ENCODE peak calls at places on chromosomes 5 and 9, in five cellular contexts. One of them, this sample, is unnamed.

GRCh38 chr5:133839721-133840120 is 128.7 kb downstream of the C5orf15 start:
- DNase-seq in GM12878: no peak
- DNase-seq in H1: no peak
- DNase-seq in HepG2: no peak
- DNase-seq in K562: no peak
- DNase-seq in this sample: no peak

GRCh38 chr9:2181794-2182193 is 166.6 kb downstream of the SMARCA2 start:
- DNase-seq in GM12878: no peak
- DNase-seq in HepG2: no peak
- DNase-seq in H1: peak
- DNase-seq in K562: peak
- DNase-seq in this sample: peak

GRCh38 chr9:37350486-37351190 is 71.9 kb upstream of the GRHPR start:
- DNase-seq in GM12878: no peak
- DNase-seq in K562: no peak
- DNase-seq in HepG2: no peak
- DNase-seq in H1: no peak
- DNase-seq in this sample: no peak

GRCh38 chr5:124605516-124605915 is 140.9 kb downstream of the ZNF608 start:
- DNase-seq in GM12878: no peak
- DNase-seq in K562: no peak
- DNase-seq in HepG2: peak
- DNase-seq in H1: no peak
- DNase-seq in this sample: no peak

GRCh38 chr5:54778783-54779182 is 206.6 kb downstream of the ESM1 start:
- DNase-seq in K562: no peak
- DNase-seq in HepG2: no peak
- DNase-seq in H1: no peak
- DNase-seq in GM12878: no peak
- DNase-seq in this sample: no peak

GRCh38 chr9:19660019-19660418 is 128.8 kb downstream of the SLC24A2 start:
- DNase-seq in H1: no peak
- DNase-seq in GM12878: no peak
- DNase-seq in K562: no peak
- DNase-seq in HepG2: no peak
- DNase-seq in this sample: no peak

GRCh38 chr9:126326228-126327015 is at the start of gene MVB12B:
- DNase-seq in GM12878: no peak
- DNase-seq in H1: no peak
- DNase-seq in K562: peak
- DNase-seq in HepG2: no peak
- DNase-seq in this sample: peak

GRCh38 chr5:135223891-135224625 is 175.0 kb downstream of the MACROH2A1 start:
- DNase-seq in H1: no peak
- DNase-seq in GM12878: no peak
- DNase-seq in K562: no peak
- DNase-seq in HepG2: no peak
- DNase-seq in this sample: no peak

GRCh38 chr9:109329274-109330258 is 8.7 kb upstream of the EPB41L4B start:
- DNase-seq in HepG2: peak
- DNase-seq in GM12878: no peak
- DNase-seq in H1: no peak
- DNase-seq in K562: no peak
- DNase-seq in this sample: no peak

GRCh38 chr5:32323741-32324140 is 11.0 kb upstream of the MTMR12 start:
- DNase-seq in K562: no peak
- DNase-seq in H1: peak
- DNase-seq in HepG2: no peak
- DNase-seq in GM12878: no peak
- DNase-seq in this sample: no peak

GRCh38 chr5:142421625-142422397 is 97.0 kb upstream of the SPRY4 start:
- DNase-seq in H1: no peak
- DNase-seq in K562: no peak
- DNase-seq in GM12878: no peak
- DNase-seq in HepG2: no peak
- DNase-seq in this sample: no peak

GRCh38 chr5:63500242-63500641 is 462.0 kb downstream of the HTR1A start:
- DNase-seq in HepG2: no peak
- DNase-seq in GM12878: no peak
- DNase-seq in K562: no peak
- DNase-seq in H1: no peak
- DNase-seq in this sample: no peak

GRCh38 chr5:59732806-59733205 is 160.7 kb downstream of the PDE4D start:
- DNase-seq in H1: no peak
- DNase-seq in K562: no peak
- DNase-seq in HepG2: no peak
- DNase-seq in GM12878: no peak
- DNase-seq in this sample: no peak

GRCh38 chr5:138755084-138755748 is 2.0 kb downstream of the CTNNA1 start:
- DNase-seq in GM12878: peak
- DNase-seq in HepG2: no peak
- DNase-seq in K562: no peak
- DNase-seq in H1: no peak
- DNase-seq in this sample: no peak

DNA sequence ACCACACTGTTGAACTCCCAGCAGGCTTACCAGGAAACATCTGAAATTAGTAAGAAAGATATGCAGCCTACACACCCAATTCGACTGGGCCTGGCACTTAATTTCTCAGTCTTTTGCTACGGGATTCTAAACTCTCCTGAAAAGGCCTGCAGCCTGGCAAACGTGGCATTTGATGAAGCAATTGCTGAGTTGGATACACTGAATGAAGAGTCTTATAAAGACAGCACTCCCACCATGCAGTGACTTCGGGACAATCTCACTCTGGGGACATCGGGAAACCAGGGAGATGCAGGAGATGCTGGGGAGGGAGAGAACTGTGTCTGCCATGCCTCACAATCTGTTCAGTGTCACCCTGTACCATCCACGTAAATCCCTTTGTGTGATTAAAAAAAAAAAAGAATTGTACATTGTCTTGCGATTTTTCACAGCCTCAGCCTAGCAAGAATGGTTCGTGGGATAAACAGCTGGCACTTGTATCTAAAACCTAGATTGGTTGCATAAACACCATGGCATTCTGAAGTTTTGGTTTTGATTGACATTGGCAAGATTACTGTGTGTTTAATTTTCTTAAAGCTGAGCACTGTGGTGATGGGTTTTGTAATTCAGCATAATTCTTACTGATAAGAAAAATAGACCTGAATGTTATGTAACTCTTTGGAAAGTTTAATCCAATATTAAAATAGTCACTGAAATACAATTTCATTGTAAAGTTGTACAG is 23.2 kb upstream of the ANKRD18A start:
- DNase-seq in GM12878: no peak
- DNase-seq in K562: no peak
- DNase-seq in H1: no peak
- DNase-seq in HepG2: no peak
- DNase-seq in this sample: no peak
- TF ChIP-seq USF2 in GM12878: no peak
- TF ChIP-seq USF2 in K562: no peak
- TF ChIP-seq USF2 in H1: no peak
- TF ChIP-seq USF2 in HepG2: no peak
- TF ChIP-seq USF2 in this sample: no peak

DNA sequence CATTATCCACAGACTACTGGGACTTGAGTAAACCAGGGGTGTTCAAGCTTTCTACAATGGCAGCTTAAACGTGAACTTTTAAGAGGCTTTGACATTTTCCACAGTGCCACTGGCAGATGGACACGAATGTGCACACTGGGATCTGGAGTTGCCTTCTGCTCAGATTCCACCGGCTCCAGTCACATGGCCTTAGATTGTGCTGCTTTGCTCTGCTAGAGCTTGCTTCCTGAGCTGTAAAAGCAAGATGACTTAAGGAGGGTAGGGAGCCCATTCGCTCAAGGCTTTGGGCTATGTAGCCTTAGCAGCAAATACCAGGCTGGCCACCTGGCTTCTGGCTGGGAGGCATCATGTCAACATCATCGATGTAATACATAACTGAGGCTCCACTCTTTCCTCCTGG is 436.9 kb downstream of the MED10 start:
- DNase-seq in K562: no peak
- DNase-seq in H1: no peak
- DNase-seq in GM12878: no peak
- DNase-seq in HepG2: no peak
- DNase-seq in this sample: no peak
- TF ChIP-seq HDAC2 in K562: no peak
- TF ChIP-seq HDAC2 in H1: no peak
- TF ChIP-seq HDAC2 in GM12878: no peak
- TF ChIP-seq HDAC2 in HepG2: no peak
- TF ChIP-seq HDAC2 in this sample: no peak

GRCh38 chr9:13902286-13902685 is 411.7 kb downstream of the NFIB start:
- DNase-seq in H1: no peak
- DNase-seq in HepG2: no peak
- DNase-seq in GM12878: no peak
- DNase-seq in K562: no peak
- DNase-seq in this sample: no peak

GRCh38 chr9:13898957-13899356 is 415.0 kb downstream of the NFIB start:
- DNase-seq in K562: no peak
- DNase-seq in HepG2: no peak
- DNase-seq in H1: no peak
- DNase-seq in GM12878: no peak
- DNase-seq in this sample: no peak

GRCh38 chr9:13900449-13900848 is 413.5 kb downstream of the NFIB start:
- DNase-seq in HepG2: no peak
- DNase-seq in GM12878: no peak
- DNase-seq in H1: no peak
- DNase-seq in K562: no peak
- DNase-seq in this sample: no peak

GRCh38 chr9:13901176-13901575 is 412.8 kb downstream of the NFIB start:
- DNase-seq in K562: no peak
- DNase-seq in HepG2: no peak
- DNase-seq in H1: no peak
- DNase-seq in GM12878: no peak
- DNase-seq in this sample: no peak

DNA sequence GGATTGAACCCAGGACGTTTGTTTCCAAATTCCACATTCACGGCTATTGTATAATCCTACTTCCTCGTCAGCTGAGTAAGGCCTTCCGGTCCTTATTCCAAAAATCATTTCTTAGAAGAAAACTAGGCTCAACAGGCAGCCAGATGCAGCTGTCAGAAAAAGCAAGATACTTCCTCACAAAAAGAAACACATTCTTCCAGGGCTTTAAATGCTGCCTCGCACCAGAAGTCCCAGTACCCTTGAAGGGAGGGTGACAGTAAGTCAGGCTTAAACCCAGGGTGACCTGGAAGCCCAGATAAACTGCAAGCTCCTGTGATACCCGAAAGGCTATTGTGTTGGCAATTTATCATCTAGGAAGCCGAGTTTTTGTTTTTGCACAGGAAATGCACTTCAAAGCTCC is 414.0 kb downstream of the NFIB start:
- DNase-seq in H1: no peak
- DNase-seq in GM12878: no peak
- DNase-seq in K562: no peak
- DNase-seq in HepG2: no peak
- DNase-seq in this sample: no peak
- TF ChIP-seq USF2 in H1: no peak
- TF ChIP-seq USF2 in GM12878: no peak
- TF ChIP-seq USF2 in K562: no peak
- TF ChIP-seq USF2 in HepG2: no peak
- TF ChIP-seq USF2 in this sample: no peak

GRCh38 chr5:172229904-172230303 is 35.9 kb downstream of the EFCAB9 start:
- DNase-seq in HepG2: no peak
- DNase-seq in H1: no peak
- DNase-seq in GM12878: peak
- DNase-seq in K562: no peak
- DNase-seq in this sample: no peak

GRCh38 chr5:172219296-172219695 is 25.3 kb downstream of the EFCAB9 start:
- DNase-seq in H1: no peak
- DNase-seq in K562: no peak
- DNase-seq in HepG2: no peak
- DNase-seq in GM12878: no peak
- DNase-seq in this sample: no peak

GRCh38 chr5:172224996-172225395 is 31.0 kb downstream of the EFCAB9 start:
- DNase-seq in HepG2: no peak
- DNase-seq in H1: no peak
- DNase-seq in K562: no peak
- DNase-seq in GM12878: peak
- DNase-seq in this sample: no peak

DNA sequence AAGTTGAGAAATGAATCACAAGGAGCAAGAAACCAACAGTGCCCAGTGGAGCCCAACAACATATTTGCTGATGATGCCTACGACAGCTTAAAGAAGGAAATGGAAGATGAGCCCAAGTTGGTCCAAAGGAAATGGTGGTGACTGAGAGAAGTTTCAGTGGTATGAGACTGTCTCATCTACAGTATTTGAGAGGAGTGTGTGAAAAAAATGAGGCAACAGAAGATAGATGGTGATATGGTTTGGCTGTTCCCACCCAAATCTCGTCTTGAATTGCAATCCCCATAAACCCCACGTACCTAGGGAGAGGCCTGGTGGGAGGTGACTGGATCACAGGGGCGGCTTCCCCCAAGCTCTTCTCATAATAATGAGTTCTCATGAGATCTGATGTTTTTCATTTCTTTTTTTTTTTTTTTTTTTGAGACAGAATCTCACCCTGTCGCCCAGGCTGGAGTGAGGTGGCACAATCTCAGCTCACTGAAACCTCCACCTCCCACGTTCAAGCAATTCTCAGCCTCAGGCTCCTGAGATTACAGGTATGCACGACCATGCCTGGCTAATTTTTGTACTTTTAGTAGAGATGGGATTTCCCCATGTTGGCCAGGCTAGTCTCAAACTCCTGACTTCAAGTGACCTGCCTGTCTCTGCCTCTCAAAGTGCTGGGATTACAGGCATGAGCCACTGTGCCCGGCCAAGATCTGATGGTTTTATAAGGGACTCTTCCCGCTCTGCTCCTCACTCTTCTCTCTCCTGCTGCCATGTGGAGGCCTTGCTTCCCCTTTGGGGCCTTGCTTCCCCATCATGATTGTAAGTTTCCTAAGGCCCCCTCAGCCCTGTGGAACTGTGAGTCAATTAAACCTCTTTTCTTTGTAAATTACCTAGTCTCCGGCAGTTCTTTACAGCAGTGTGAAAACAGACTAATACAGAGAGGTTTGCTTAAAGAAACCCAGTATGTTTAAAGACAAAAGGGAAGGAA is 30.2 kb downstream of the EFCAB9 start:
- DNase-seq in GM12878: peak
- DNase-seq in K562: no peak
- DNase-seq in H1: no peak
- DNase-seq in HepG2: no peak
- DNase-seq in this sample: no peak
- TF ChIP-seq HDAC2 in GM12878: no peak
- TF ChIP-seq HDAC2 in K562: no peak
- TF ChIP-seq HDAC2 in H1: no peak
- TF ChIP-seq HDAC2 in HepG2: no peak
- TF ChIP-seq HDAC2 in this sample: no peak

GRCh38 chr5:89417990-89418820 is 535.2 kb upstream of the MEF2C start:
- DNase-seq in GM12878: no peak
- DNase-seq in H1: no peak
- DNase-seq in HepG2: no peak
- DNase-seq in K562: peak
- DNase-seq in this sample: no peak
- TF ChIP-seq USF2 in GM12878: no peak
- TF ChIP-seq USF2 in H1: no peak
- TF ChIP-seq USF2 in HepG2: no peak
- TF ChIP-seq USF2 in K562: no peak
- TF ChIP-seq USF2 in this sample: no peak